ENCODE peak calls at places on chromosome 19, in four cellular contexts. P, Q, W and Z are unnamed samples. For H3K36me3, the result is how much of the 10 kb centered on the place peaks cover.

GRCh38 chr19:7554990-7555864 is 19.7 kb downstream of the PNPLA6 start:
- DNase-seq in P (no peak), Q (no peak), W (no peak), Z (no peak)

GRCh38 chr19:10395853-10396355 is 7.4 kb downstream of the CDC37 start:
- DNase-seq in P (no peak), Q (no peak), W (no peak), Z (no peak)

GRCh38 chr19:2578391-2578826 is 102.5 kb downstream of the GADD45B start:
- DNase-seq in P (peak), Q (peak), W (no peak), Z (peak)

GRCh38 chr19:49114630-49115363 is 627 bp downstream of the LIN7B start:
- DNase-seq in P (peak), Q (peak), W (peak), Z (peak)

GRCh38 chr19:19022380-19022961 is 10.8 kb downstream of the SUGP2 start:
- DNase-seq in P (no peak), Q (no peak), W (no peak), Z (no peak)

GRCh38 chr19:40177286-40178070 is 13.7 kb upstream of the MAP3K10 start:
- DNase-seq in P (no peak), Q (no peak), W (no peak), Z (no peak)

GRCh38 chr19:18508585-18508984 is 13.3 kb downstream of the ELL start:
- DNase-seq in P (no peak), Q (no peak), W (no peak), Z (no peak)

GRCh38 chr19:30649934-30650614 is 277.9 kb downstream of the ZNF536 start:
- DNase-seq in P (peak), Q (no peak), W (no peak), Z (no peak)

GRCh38 chr19:34364830-34365462 is at the start of gene GPI:
- DNase-seq in P (peak), Q (peak), W (peak), Z (peak)

GRCh38 chr19:40162104-40162503 is 29.1 kb upstream of the MAP3K10 start:
- DNase-seq in P (no peak), Q (no peak), W (no peak), Z (no peak)

GRCh38 chr19:55196803-55197202 is 12.5 kb downstream of the PTPRH start:
- DNase-seq in P (no peak), Q (no peak), W (no peak), Z (no peak)

GRCh38 chr19:2240881-2241760 is 4.5 kb downstream of the SF3A2 start:
- DNase-seq in P (peak), Q (no peak), W (no peak), Z (no peak)

GRCh38 chr19:54523403-54523802 is 20.8 kb downstream of the LAIR2 start:
- DNase-seq in P (no peak), Q (no peak), W (no peak), Z (no peak)

GRCh38 chr19:40596608-40597328 is 4.4 kb upstream of the LTBP4 start:
- DNase-seq in P (peak), Q (peak), W (no peak), Z (peak)

GRCh38 chr19:20273951-20274578 is 107.1 kb downstream of the ZNF486 start:
- DNase-seq in P (peak), Q (no peak), W (no peak), Z (no peak)

GRCh38 chr19:13795595-13796300 is 505 bp downstream of the ZSWIM4 start:
- DNase-seq in P (peak), Q (no peak), W (no peak), Z (no peak)

GRCh38 chr19:37095859-37096258 is 17.6 kb downstream of the ZNF420 start:
- DNase-seq in P (no peak), Q (no peak), W (no peak), Z (no peak)

GRCh38 chr19:42313840-42314755 is 989 bp downstream of the TMEM145 start:
- DNase-seq in P (no peak), Q (no peak), W (no peak), Z (no peak)

GRCh38 chr19:12913871-12914690 is 5.0 kb downstream of the SYCE2 start:
- DNase-seq in P (peak), Q (no peak), W (peak), Z (peak)

GRCh38 chr19:13401388-13401787 is 104.9 kb downstream of the CACNA1A start:
- DNase-seq in P (no peak), Q (no peak), W (no peak), Z (no peak)

GRCh38 chr19:39470724-39471339 is 9.8 kb upstream of the TIMM50 start:
- DNase-seq in P (no peak), Q (no peak), W (no peak), Z (no peak)

GRCh38 chr19:52188822-52189744 is 769 bp upstream of the PPP2R1A start:
- DNase-seq in P (peak), Q (peak), W (no peak), Z (peak)

GRCh38 chr19:38079926-38080380 is 144.1 kb downstream of the DPF1 start:
- DNase-seq in P (peak), Q (no peak), W (no peak), Z (no peak)

GRCh38 chr19:13051581-13052165 is 51.0 kb downstream of the LYL1 start:
- DNase-seq in P (peak), Q (peak), W (peak), Z (peak)

GRCh38 chr19:43439183-43440063 is 24.7 kb downstream of the TEX101 start:
- DNase-seq in P (no peak), Q (no peak), W (peak), Z (no peak)

GRCh38 chr19:10461047-10461949 is 41.0 kb downstream of the PDE4A start:
- DNase-seq in P (peak), Q (peak), W (peak), Z (peak)

GRCh38 chr19:37719111-37719926 is at the start of gene ZNF607:
- DNase-seq in P (peak), Q (peak), W (peak), Z (peak)

GRCh38 chr19:7426986-7427385 is 61.8 kb downstream of the PEX11G start:
- DNase-seq in P (no peak), Q (no peak), W (no peak), Z (no peak)

GRCh38 chr19:35266904-35267817 is 1.6 kb upstream of the USF2 start:
- DNase-seq in P (peak), Q (peak), W (peak), Z (peak)

GRCh38 chr19:12596485-12596884 is 14.1 kb downstream of the ZNF490 start:
- DNase-seq in P (peak), Q (no peak), W (no peak), Z (no peak)

GRCh38 chr19:39645800-39646411 is 9.8 kb upstream of the LGALS16 start:
- DNase-seq in P (peak), Q (no peak), W (no peak), Z (no peak)

GRCh38 chr19:17275441-17276175 is 6.1 kb upstream of the ANKLE1 start:
- DNase-seq in P (no peak), Q (no peak), W (no peak), Z (no peak)
- TF ChIP-seq POLR2A in P (no peak), Q (no peak), W (no peak), Z (no peak)

GRCh38 chr19:4416268-4416667 is 13.8 kb downstream of the CHAF1A start:
- DNase-seq in P (no peak), Q (no peak), W (no peak), Z (no peak)
- H3K36me3 ChIP-seq in P (under half), Q (under half), W (under half), Z (under half)

DNA sequence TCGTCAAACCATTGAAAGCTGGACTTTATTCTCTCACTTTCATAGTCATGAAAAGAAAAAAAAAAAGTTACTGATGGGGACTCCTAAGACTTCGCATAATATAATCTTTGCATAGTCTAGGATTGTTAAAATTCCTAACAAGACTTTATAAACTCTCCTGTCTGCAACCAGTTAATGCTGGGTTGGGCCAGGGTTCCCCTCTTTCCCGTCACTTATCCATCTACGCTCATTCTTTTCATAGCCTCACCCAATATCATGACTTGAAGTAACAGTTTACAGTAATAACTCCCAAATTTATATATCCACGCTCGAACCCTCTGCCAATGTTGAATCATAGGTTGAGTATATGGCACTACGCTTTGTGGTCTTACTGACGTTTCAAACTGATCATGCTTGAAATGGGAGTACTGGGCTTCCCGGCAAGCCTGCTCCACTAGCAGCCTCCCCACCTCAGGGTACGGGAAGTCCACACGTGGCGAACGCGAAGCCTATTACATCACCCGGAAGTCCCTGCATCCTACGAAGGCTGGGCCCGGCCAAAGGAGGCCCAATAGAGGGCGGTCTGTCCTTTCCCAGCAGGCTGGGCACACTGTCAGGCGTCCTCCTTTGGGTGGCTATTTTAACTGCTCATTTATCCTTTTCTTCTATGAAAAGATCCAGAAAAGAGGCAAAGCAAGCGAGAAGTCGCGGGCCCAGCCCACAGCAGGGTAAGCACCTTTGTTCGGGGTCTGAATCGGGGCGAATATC is 694 bp upstream of the ZNF460 start:
- DNase-seq in P (peak), Q (peak), W (peak), Z (peak)
- TF ChIP-seq POLR2A in P (no peak), Q (no peak), W (peak), Z (no peak)

GRCh38 chr19:31668916-31669315 is 319.7 kb upstream of the TSHZ3 start:
- DNase-seq in P (no peak), Q (no peak), W (no peak), Z (no peak)
- H3K36me3 ChIP-seq in P (under half), Q (under half), W (under half), Z (under half)

GRCh38 chr19:16372065-16372915 is 47.7 kb downstream of the KLF2 start:
- DNase-seq in P (no peak), Q (no peak), W (no peak), Z (peak)
- TF ChIP-seq POLR2A in P (no peak), Q (no peak), W (no peak), Z (no peak)

GRCh38 chr19:29336425-29336824 is 123.5 kb upstream of the UQCRFS1 start:
- DNase-seq in P (no peak), Q (no peak), W (no peak), Z (no peak)

DNA sequence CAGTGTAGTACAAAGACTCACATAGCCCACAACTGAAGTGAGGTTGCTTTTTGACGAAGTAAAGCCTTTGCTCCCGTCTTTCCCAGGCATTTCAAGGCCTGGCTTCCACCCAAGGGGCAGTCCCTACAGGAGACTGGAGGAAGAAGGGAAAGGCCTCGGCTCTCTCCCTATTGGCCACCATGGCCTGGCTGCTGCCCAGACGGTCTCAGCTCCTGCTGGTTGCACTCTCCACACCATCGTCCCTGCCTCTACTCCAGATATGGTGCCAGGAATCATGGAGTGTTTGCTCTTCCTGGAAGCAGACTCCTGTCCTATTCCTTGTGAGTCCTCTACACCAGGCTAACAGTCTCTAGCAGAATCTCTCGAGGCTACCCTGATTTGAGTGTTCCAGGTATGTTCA is 124.1 kb upstream of the UQCRFS1 start:
- DNase-seq in P (no peak), Q (no peak), W (no peak), Z (no peak)
- H3K36me3 ChIP-seq in P (under half), Q (under half), W (under half), Z (under half)

GRCh38 chr19:50451223-50451534 is 18.5 kb downstream of the MYBPC2 start:
- DNase-seq in P (no peak), Q (no peak), W (no peak), Z (no peak)
- TF ChIP-seq POLR2A in P (no peak), Q (no peak), W (no peak), Z (no peak)

GRCh38 chr19:44757057-44757734 is 8.7 kb downstream of the BCL3 start:
- DNase-seq in P (no peak), Q (peak), W (no peak), Z (peak)
- H3K36me3 ChIP-seq in P (under half), Q (under half), W (under half), Z (under half)

DNA sequence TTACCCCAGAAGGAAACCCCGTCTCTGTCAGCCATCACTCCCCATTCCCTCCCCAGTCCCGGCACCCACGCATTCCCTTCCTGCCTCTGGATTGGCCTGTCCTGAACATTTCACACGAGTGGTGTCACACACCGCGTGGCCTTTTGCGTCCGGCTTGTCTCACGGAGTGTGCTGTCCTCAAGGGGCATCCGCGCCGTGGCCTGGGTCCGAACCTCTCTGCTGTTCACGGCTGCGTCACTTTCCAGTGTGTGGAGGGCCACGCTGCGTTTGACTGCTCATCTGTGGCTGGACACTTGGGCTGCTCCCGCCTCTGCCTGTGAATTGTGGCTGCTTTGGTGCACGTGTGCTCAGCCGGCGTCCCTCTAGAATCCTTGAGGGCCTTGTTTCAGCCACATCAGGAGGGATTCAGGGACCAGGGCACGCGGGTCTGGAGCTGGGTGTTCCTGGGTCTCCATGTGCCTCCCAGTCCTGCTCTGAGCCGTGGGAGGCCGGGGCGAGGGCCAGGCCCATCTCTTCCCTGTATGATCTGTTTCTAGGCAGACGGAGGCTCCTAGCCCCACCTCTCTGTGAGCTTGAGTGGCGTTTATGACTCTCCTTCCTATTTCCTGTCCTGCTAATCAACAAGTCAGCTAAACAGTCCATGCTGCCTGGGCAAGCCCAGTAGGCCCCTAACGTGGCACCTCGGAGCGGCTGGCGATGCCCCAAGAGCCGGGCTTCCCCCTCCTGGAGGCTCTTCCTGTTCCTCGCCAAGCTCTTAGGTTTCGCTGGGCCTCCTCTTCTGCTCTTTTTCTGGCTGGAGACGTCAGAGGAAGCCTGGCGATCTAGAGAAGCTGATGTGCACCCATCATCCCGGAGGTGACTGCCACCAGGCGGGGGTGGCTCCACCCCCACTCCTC is 8.1 kb downstream of the STK11 start:
- DNase-seq in P (peak), Q (peak), W (peak), Z (peak)
- TF ChIP-seq POLR2A in P (no peak), Q (no peak), W (no peak), Z (no peak)